ENCODE peak calls at places on chromosomes 3 and 15, in eight cellular contexts. One of them, this sample, is unnamed.

GRCh38 chr15:40421246-40422157 is 15.9 kb downstream of the IVD start:
- DNase-seq in cardiac muscle cell: peak; percentile 80
- DNase-seq in PC-9: no peak
- DNase-seq in hepatocyte: peak; percentile 83
- DNase-seq in H9: peak; percentile 84
- DNase-seq in tibial nerve: peak; percentile 69
- DNase-seq in suprapubic skin: peak; percentile 83
- DNase-seq in spleen: peak; percentile 96
- DNase-seq in this sample: peak; percentile 92

GRCh38 chr3:171646357-171647133 is 163.7 kb downstream of the PLD1 start:
- DNase-seq in cardiac muscle cell: peak; percentile 48
- DNase-seq in PC-9: peak; percentile 51
- DNase-seq in hepatocyte: peak; percentile 45
- DNase-seq in H9: no peak
- DNase-seq in tibial nerve: no peak
- DNase-seq in suprapubic skin: no peak
- DNase-seq in spleen: no peak
- DNase-seq in this sample: no peak

GRCh38 chr3:188796122-188796631 is 375.6 kb upstream of the TPRG1 start:
- DNase-seq in cardiac muscle cell: no peak
- DNase-seq in PC-9: no peak
- DNase-seq in hepatocyte: peak; percentile 43
- DNase-seq in H9: no peak
- DNase-seq in tibial nerve: peak; percentile 18
- DNase-seq in suprapubic skin: no peak
- DNase-seq in spleen: no peak
- DNase-seq in this sample: no peak

GRCh38 chr3:138467905-138468304 is 33.5 kb downstream of the ESYT3 start:
- DNase-seq in cardiac muscle cell: no peak
- DNase-seq in PC-9: no peak
- DNase-seq in hepatocyte: no peak
- DNase-seq in H9: peak; percentile 15
- DNase-seq in tibial nerve: no peak
- DNase-seq in suprapubic skin: no peak
- DNase-seq in spleen: peak; percentile 25
- DNase-seq in this sample: peak; percentile 50

GRCh38 chr3:3998140-3998977 is 199.1 kb downstream of the LRRN1 start:
- DNase-seq in cardiac muscle cell: peak; percentile 36
- DNase-seq in PC-9: no peak
- DNase-seq in hepatocyte: peak; percentile 62
- DNase-seq in H9: peak; percentile 53
- DNase-seq in tibial nerve: no peak
- DNase-seq in suprapubic skin: no peak
- DNase-seq in spleen: no peak
- DNase-seq in this sample: no peak

GRCh38 chr3:6734395-6734746 is 126.5 kb upstream of the GRM7 start:
- DNase-seq in cardiac muscle cell: no peak
- DNase-seq in PC-9: no peak
- DNase-seq in hepatocyte: no peak
- DNase-seq in H9: no peak
- DNase-seq in tibial nerve: no peak
- DNase-seq in suprapubic skin: no peak
- DNase-seq in spleen: no peak
- DNase-seq in this sample: no peak

GRCh38 chr3:9205345-9206143 is 43.9 kb downstream of the SRGAP3 start:
- DNase-seq in cardiac muscle cell: no peak
- DNase-seq in PC-9: no peak
- DNase-seq in hepatocyte: no peak
- DNase-seq in H9: no peak
- DNase-seq in tibial nerve: no peak
- DNase-seq in suprapubic skin: no peak
- DNase-seq in spleen: no peak
- DNase-seq in this sample: no peak

GRCh38 chr15:58440181-58440910 is 8.6 kb downstream of the LIPC start:
- DNase-seq in cardiac muscle cell: no peak
- DNase-seq in PC-9: peak; percentile 94
- DNase-seq in hepatocyte: peak; percentile 43
- DNase-seq in H9: no peak
- DNase-seq in tibial nerve: peak; percentile 28
- DNase-seq in suprapubic skin: peak; percentile 74
- DNase-seq in spleen: no peak
- DNase-seq in this sample: no peak

GRCh38 chr3:110063178-110063577 is 725.8 kb upstream of the DPPA4 start:
- DNase-seq in cardiac muscle cell: no peak
- DNase-seq in PC-9: no peak
- DNase-seq in hepatocyte: no peak
- DNase-seq in H9: no peak
- DNase-seq in tibial nerve: no peak
- DNase-seq in suprapubic skin: no peak
- DNase-seq in spleen: no peak
- DNase-seq in this sample: no peak

GRCh38 chr15:75725021-75725718 is 12.5 kb upstream of the CSPG4 start:
- DNase-seq in cardiac muscle cell: no peak
- DNase-seq in PC-9: no peak
- DNase-seq in hepatocyte: no peak
- DNase-seq in H9: no peak
- DNase-seq in tibial nerve: no peak
- DNase-seq in suprapubic skin: peak; percentile 68
- DNase-seq in spleen: peak; percentile 66
- DNase-seq in this sample: peak; percentile 49

GRCh38 chr15:39434126-39434525 is 146.8 kb upstream of the THBS1 start:
- DNase-seq in cardiac muscle cell: no peak
- DNase-seq in PC-9: no peak
- DNase-seq in hepatocyte: no peak
- DNase-seq in H9: no peak
- DNase-seq in tibial nerve: no peak
- DNase-seq in suprapubic skin: no peak
- DNase-seq in spleen: no peak
- DNase-seq in this sample: no peak

GRCh38 chr15:25730918-25731317 is 132.2 kb downstream of the ATP10A start:
- DNase-seq in cardiac muscle cell: no peak
- DNase-seq in PC-9: no peak
- DNase-seq in hepatocyte: no peak
- DNase-seq in H9: no peak
- DNase-seq in tibial nerve: no peak
- DNase-seq in suprapubic skin: no peak
- DNase-seq in spleen: peak; percentile 19
- DNase-seq in this sample: no peak

GRCh38 chr15:96088592-96088991 is 241.9 kb upstream of the NR2F2 start:
- DNase-seq in cardiac muscle cell: no peak
- DNase-seq in PC-9: no peak
- DNase-seq in hepatocyte: no peak
- DNase-seq in H9: no peak
- DNase-seq in tibial nerve: no peak
- DNase-seq in suprapubic skin: no peak
- DNase-seq in spleen: no peak
- DNase-seq in this sample: no peak

GRCh38 chr3:187571701-187572100 is 98.5 kb downstream of the SST start:
- DNase-seq in cardiac muscle cell: peak; percentile 36
- DNase-seq in PC-9: no peak
- DNase-seq in hepatocyte: no peak
- DNase-seq in H9: no peak
- DNase-seq in tibial nerve: no peak
- DNase-seq in suprapubic skin: no peak
- DNase-seq in spleen: no peak
- DNase-seq in this sample: no peak

GRCh38 chr15:89645680-89646079 is 9.6 kb downstream of the KIF7 start:
- DNase-seq in cardiac muscle cell: no peak
- DNase-seq in PC-9: no peak
- DNase-seq in hepatocyte: no peak
- DNase-seq in H9: no peak
- DNase-seq in tibial nerve: no peak
- DNase-seq in suprapubic skin: peak; percentile 54
- DNase-seq in spleen: no peak
- DNase-seq in this sample: no peak

DNA sequence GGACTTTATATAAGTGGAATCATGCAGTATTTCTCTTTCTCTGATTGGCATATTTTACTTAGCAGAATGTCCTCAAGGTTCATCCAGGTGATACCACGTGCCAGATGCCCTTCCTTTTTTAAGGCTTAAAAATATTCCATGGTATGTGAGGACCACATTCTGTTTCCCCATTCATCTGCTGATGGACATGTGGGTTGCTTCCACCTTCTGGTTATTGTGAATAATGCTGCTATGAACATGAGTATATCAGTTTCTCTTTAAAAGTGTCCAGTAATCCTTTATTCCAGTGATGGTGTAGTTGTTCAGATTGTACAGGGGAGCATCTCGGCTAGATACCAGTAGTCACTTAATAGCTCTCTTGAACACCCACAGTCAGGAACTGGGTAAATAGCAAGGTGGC is 50.4 kb upstream of the ATG7 start:
- DNase-seq in cardiac muscle cell: no peak
- DNase-seq in PC-9: no peak
- DNase-seq in hepatocyte: no peak
- DNase-seq in H9: no peak
- DNase-seq in tibial nerve: no peak
- DNase-seq in suprapubic skin: no peak
- DNase-seq in spleen: no peak
- DNase-seq in this sample: no peak
- TF ChIP-seq CTCF in cardiac muscle cell: no peak
- TF ChIP-seq CTCF in PC-9: no peak
- TF ChIP-seq CTCF in hepatocyte: peak; percentile 23
- TF ChIP-seq CTCF in H9: no peak
- TF ChIP-seq CTCF in tibial nerve: no peak
- TF ChIP-seq CTCF in suprapubic skin: no peak
- TF ChIP-seq CTCF in spleen: no peak
- TF ChIP-seq CTCF in this sample: no peak

DNA sequence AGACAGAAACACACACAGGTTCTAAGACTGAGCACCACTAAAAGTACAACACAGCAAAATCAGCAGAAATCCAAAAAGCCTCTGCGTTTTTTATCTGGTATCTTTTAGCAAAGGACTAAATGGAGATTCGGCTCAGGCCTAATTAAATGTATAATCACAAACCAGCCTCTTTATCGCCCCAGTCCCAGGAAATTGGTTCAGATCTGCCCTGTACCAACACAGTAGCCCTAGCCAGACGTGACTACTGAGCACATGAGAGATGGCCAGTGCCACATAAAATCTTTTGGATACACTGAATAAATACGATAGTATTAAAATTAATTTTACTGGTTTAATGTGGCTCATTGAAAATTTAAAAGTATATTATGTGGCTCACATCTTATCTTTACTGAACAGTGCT is 19.7 kb downstream of the TBC1D2B start:
- DNase-seq in cardiac muscle cell: no peak
- DNase-seq in PC-9: no peak
- DNase-seq in hepatocyte: no peak
- DNase-seq in H9: no peak
- DNase-seq in tibial nerve: no peak
- DNase-seq in suprapubic skin: no peak
- DNase-seq in spleen: no peak
- DNase-seq in this sample: no peak
- H3K27ac ChIP-seq in cardiac muscle cell: no peak overlapping the region
- H3K27ac ChIP-seq in PC-9: peak overlapping the region; percentile 62
- H3K27ac ChIP-seq in hepatocyte: peak overlapping the region; percentile 69
- H3K27ac ChIP-seq in H9: no peak overlapping the region
- H3K27ac ChIP-seq in tibial nerve: no peak overlapping the region
- H3K27ac ChIP-seq in suprapubic skin: peak overlapping the region; percentile 76
- H3K27ac ChIP-seq in spleen: peak overlapping the region; percentile 53
- H3K27ac ChIP-seq in this sample: peak overlapping the region; percentile 74

DNA sequence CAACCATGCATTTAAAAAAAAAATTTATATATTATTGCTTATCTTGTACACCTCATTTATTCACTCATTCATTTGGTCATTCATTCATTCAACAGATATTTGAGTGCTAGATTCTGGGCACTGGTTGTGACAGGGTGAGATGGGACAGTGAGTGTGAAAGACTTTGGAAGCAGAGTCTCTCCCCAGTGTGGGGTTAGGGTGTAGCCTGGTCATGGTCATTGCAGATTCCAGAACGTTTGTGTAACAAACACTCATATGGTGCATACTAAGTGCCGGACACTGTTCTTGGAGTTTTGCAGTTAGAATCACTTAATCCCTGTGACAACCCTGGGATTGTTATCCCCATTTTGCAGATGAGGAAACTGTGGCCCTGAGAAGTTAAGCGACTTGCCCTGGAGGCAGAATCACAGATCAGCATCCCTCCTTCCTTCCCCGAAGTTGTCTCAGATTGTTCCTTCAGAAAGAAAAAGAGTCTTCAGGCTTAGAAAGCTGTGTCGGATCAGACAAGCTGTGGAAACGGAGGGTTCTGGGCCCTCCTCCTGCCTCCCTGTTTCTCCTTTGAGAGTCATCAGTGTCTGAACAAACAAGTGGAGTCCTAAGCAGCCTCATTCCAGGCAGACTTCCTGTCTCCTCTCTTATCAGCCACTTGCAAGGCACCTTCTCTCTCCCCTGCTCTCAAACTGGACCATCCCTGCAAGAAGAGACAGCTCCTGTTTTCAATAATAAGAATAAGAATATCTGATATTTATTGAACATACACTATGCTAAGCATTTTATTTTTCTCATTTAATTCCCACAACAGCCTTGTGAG is 6.3 kb downstream of the LOXL1 start:
- DNase-seq in cardiac muscle cell: no peak
- DNase-seq in PC-9: no peak
- DNase-seq in hepatocyte: peak; percentile 27
- DNase-seq in H9: no peak
- DNase-seq in tibial nerve: no peak
- DNase-seq in suprapubic skin: no peak
- DNase-seq in spleen: peak; percentile 25
- DNase-seq in this sample: no peak
- H3K4me1 ChIP-seq in cardiac muscle cell: peaks cover 44% of the 10 kb centered on the region
- H3K4me1 ChIP-seq in PC-9: peaks cover 78% of the 10 kb centered on the region
- H3K4me1 ChIP-seq in hepatocyte: peaks cover 21% of the 10 kb centered on the region
- H3K4me1 ChIP-seq in H9: peaks cover 2% of the 10 kb centered on the region
- H3K4me1 ChIP-seq in tibial nerve: peaks cover 54% of the 10 kb centered on the region
- H3K4me1 ChIP-seq in suprapubic skin: peaks cover 65% of the 10 kb centered on the region
- H3K4me1 ChIP-seq in spleen: peaks cover 60% of the 10 kb centered on the region
- H3K4me1 ChIP-seq in this sample: peaks cover 14% of the 10 kb centered on the region

GRCh38 chr3:52388933-52389332 is 56.0 kb downstream of the SEMA3G start:
- DNase-seq in cardiac muscle cell: no peak
- DNase-seq in PC-9: no peak
- DNase-seq in hepatocyte: no peak
- DNase-seq in H9: no peak
- DNase-seq in tibial nerve: no peak
- DNase-seq in suprapubic skin: no peak
- DNase-seq in spleen: no peak
- DNase-seq in this sample: no peak
- TF ChIP-seq CTCF in cardiac muscle cell: no peak
- TF ChIP-seq CTCF in PC-9: no peak
- TF ChIP-seq CTCF in hepatocyte: no peak
- TF ChIP-seq CTCF in H9: no peak
- TF ChIP-seq CTCF in tibial nerve: no peak
- TF ChIP-seq CTCF in suprapubic skin: no peak
- TF ChIP-seq CTCF in spleen: no peak
- TF ChIP-seq CTCF in this sample: no peak

DNA sequence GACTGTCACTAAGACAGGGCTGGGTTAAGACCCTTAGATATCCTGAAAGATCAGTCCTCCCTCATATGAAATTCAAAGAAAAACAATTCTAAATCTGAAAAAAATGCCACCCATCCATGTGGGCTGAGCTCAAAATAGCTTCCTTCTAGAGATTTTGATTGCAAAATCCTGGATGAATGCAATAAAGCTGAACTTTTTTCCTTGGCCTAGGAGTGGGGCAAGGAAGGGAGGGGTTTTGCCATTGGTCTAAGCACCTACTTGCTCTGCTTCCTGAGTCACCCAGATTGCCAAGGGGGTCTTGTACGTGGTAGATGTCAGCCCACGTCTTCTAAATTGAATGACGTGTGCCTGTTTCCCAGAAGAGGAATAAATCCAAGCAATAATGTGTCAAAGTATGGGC is 15.3 kb upstream of the SMAD3 start:
- DNase-seq in cardiac muscle cell: no peak
- DNase-seq in PC-9: peak; percentile 81
- DNase-seq in hepatocyte: no peak
- DNase-seq in H9: no peak
- DNase-seq in tibial nerve: no peak
- DNase-seq in suprapubic skin: no peak
- DNase-seq in spleen: no peak
- DNase-seq in this sample: no peak
- H3K27ac ChIP-seq in cardiac muscle cell: no peak overlapping the region
- H3K27ac ChIP-seq in PC-9: peak overlapping the region; percentile 98
- H3K27ac ChIP-seq in hepatocyte: peak overlapping the region; percentile 97
- H3K27ac ChIP-seq in H9: no peak overlapping the region
- H3K27ac ChIP-seq in tibial nerve: peak overlapping the region; percentile 54
- H3K27ac ChIP-seq in suprapubic skin: peak overlapping the region; percentile 69
- H3K27ac ChIP-seq in spleen: peak overlapping the region; percentile 34
- H3K27ac ChIP-seq in this sample: peak overlapping the region; percentile 82